ENCODE peak calls at places on chromosome 5, in nine cellular contexts. One of them, this sample, is unnamed.

GRCh38 chr5:151123897-151124751 is 33.5 kb downstream of the ANXA6 start:
- DNase-seq in left ventricle myocardium inferior: peak; percentile 58
- DNase-seq in H9: no peak
- DNase-seq in foreskin keratinocyte: no peak
- DNase-seq in type B pancreatic cell: no peak
- DNase-seq in cardiac fibroblast: peak; percentile 25
- DNase-seq in GM06990: peak; percentile 85
- DNase-seq in PC-9: peak; percentile 51
- DNase-seq in endothelial cell: no peak
- DNase-seq in this sample: peak; percentile 75

GRCh38 chr5:174920906-174921550 is 196.6 kb downstream of the MSX2 start:
- DNase-seq in type B pancreatic cell: no peak
- DNase-seq in PC-9: no peak
- DNase-seq in foreskin keratinocyte: no peak
- DNase-seq in left ventricle myocardium inferior: no peak
- DNase-seq in endothelial cell: peak; percentile 46
- DNase-seq in GM06990: no peak
- DNase-seq in H9: peak; percentile 80
- DNase-seq in cardiac fibroblast: peak; percentile 13
- DNase-seq in this sample: no peak

GRCh38 chr5:77180167-77181081 is 30.1 kb upstream of the PDE8B start:
- DNase-seq in H9: no peak
- DNase-seq in type B pancreatic cell: no peak
- DNase-seq in GM06990: no peak
- DNase-seq in PC-9: no peak
- DNase-seq in cardiac fibroblast: no peak
- DNase-seq in foreskin keratinocyte: no peak
- DNase-seq in endothelial cell: peak; percentile 35
- DNase-seq in left ventricle myocardium inferior: peak; percentile 17
- DNase-seq in this sample: no peak

GRCh38 chr5:138389332-138389731 is 36.8 kb downstream of the KDM3B start:
- DNase-seq in H9: no peak
- DNase-seq in left ventricle myocardium inferior: no peak
- DNase-seq in cardiac fibroblast: peak; percentile 12
- DNase-seq in GM06990: no peak
- DNase-seq in foreskin keratinocyte: no peak
- DNase-seq in endothelial cell: no peak
- DNase-seq in type B pancreatic cell: no peak
- DNase-seq in PC-9: no peak
- DNase-seq in this sample: no peak

GRCh38 chr5:153496835-153497234 is 6.4 kb downstream of the GRIA1 start:
- DNase-seq in GM06990: no peak
- DNase-seq in cardiac fibroblast: peak; percentile 67
- DNase-seq in H9: no peak
- DNase-seq in left ventricle myocardium inferior: no peak
- DNase-seq in PC-9: no peak
- DNase-seq in type B pancreatic cell: no peak
- DNase-seq in endothelial cell: peak; percentile 34
- DNase-seq in foreskin keratinocyte: peak; percentile 38
- DNase-seq in this sample: no peak

GRCh38 chr5:116573279-116573616 is 1.4 kb downstream of the SEMA6A start:
- DNase-seq in H9: no peak
- DNase-seq in left ventricle myocardium inferior: peak; percentile 22
- DNase-seq in GM06990: peak; percentile 29
- DNase-seq in cardiac fibroblast: peak; percentile 10
- DNase-seq in type B pancreatic cell: no peak
- DNase-seq in foreskin keratinocyte: peak; percentile 21
- DNase-seq in endothelial cell: no peak
- DNase-seq in PC-9: no peak
- DNase-seq in this sample: no peak

GRCh38 chr5:119913425-119913824 is 284.1 kb downstream of the FAM170A start:
- DNase-seq in foreskin keratinocyte: no peak
- DNase-seq in PC-9: no peak
- DNase-seq in left ventricle myocardium inferior: no peak
- DNase-seq in cardiac fibroblast: no peak
- DNase-seq in H9: no peak
- DNase-seq in type B pancreatic cell: no peak
- DNase-seq in endothelial cell: no peak
- DNase-seq in GM06990: no peak
- DNase-seq in this sample: no peak

GRCh38 chr5:121350493-121350892 is 501.2 kb upstream of the FTMT start:
- DNase-seq in cardiac fibroblast: no peak
- DNase-seq in endothelial cell: no peak
- DNase-seq in foreskin keratinocyte: peak; percentile 8
- DNase-seq in H9: no peak
- DNase-seq in left ventricle myocardium inferior: no peak
- DNase-seq in PC-9: peak; percentile 56
- DNase-seq in type B pancreatic cell: no peak
- DNase-seq in GM06990: no peak
- DNase-seq in this sample: no peak

GRCh38 chr5:123512631-123513461 is 869 bp downstream of the CSNK1G3 start:
- DNase-seq in GM06990: peak; percentile 45
- DNase-seq in H9: peak; percentile 32
- DNase-seq in left ventricle myocardium inferior: peak; percentile 31
- DNase-seq in type B pancreatic cell: peak; percentile 70
- DNase-seq in endothelial cell: peak; percentile 44
- DNase-seq in cardiac fibroblast: peak; percentile 44
- DNase-seq in PC-9: peak; percentile 38
- DNase-seq in foreskin keratinocyte: peak; percentile 42
- DNase-seq in this sample: peak; percentile 38

GRCh38 chr5:10702040-10702629 is 58.9 kb downstream of the DAP start:
- DNase-seq in GM06990: no peak
- DNase-seq in left ventricle myocardium inferior: no peak
- DNase-seq in type B pancreatic cell: no peak
- DNase-seq in cardiac fibroblast: peak; percentile 78
- DNase-seq in endothelial cell: no peak
- DNase-seq in foreskin keratinocyte: peak; percentile 82
- DNase-seq in H9: no peak
- DNase-seq in PC-9: peak; percentile 99
- DNase-seq in this sample: no peak

GRCh38 chr5:129460121-129460950 is at the start of gene ADAMTS19:
- DNase-seq in H9: peak; percentile 69
- DNase-seq in cardiac fibroblast: peak; percentile 59
- DNase-seq in PC-9: no peak
- DNase-seq in endothelial cell: peak; percentile 69
- DNase-seq in foreskin keratinocyte: peak; percentile 69
- DNase-seq in type B pancreatic cell: peak; percentile 73
- DNase-seq in left ventricle myocardium inferior: peak; percentile 18
- DNase-seq in GM06990: peak; percentile 26
- DNase-seq in this sample: no peak

GRCh38 chr5:16776611-16777251 is 159.4 kb downstream of the MYO10 start:
- DNase-seq in GM06990: no peak
- DNase-seq in type B pancreatic cell: no peak
- DNase-seq in cardiac fibroblast: peak; percentile 40
- DNase-seq in PC-9: no peak
- DNase-seq in H9: peak; percentile 69
- DNase-seq in foreskin keratinocyte: no peak
- DNase-seq in endothelial cell: peak; percentile 22
- DNase-seq in left ventricle myocardium inferior: no peak
- DNase-seq in this sample: no peak

GRCh38 chr5:115069087-115069968 is 100.4 kb downstream of the TRIM36 start:
- DNase-seq in endothelial cell: peak; percentile 54
- DNase-seq in GM06990: peak; percentile 13
- DNase-seq in H9: peak; percentile 64
- DNase-seq in left ventricle myocardium inferior: no peak
- DNase-seq in PC-9: no peak
- DNase-seq in type B pancreatic cell: no peak
- DNase-seq in foreskin keratinocyte: peak; percentile 51
- DNase-seq in cardiac fibroblast: peak; percentile 62
- DNase-seq in this sample: no peak

GRCh38 chr5:170144286-170145023 is 38.8 kb downstream of the FOXI1 start:
- DNase-seq in GM06990: no peak
- DNase-seq in left ventricle myocardium inferior: no peak
- DNase-seq in cardiac fibroblast: no peak
- DNase-seq in foreskin keratinocyte: no peak
- DNase-seq in H9: no peak
- DNase-seq in PC-9: no peak
- DNase-seq in type B pancreatic cell: peak; percentile 45
- DNase-seq in endothelial cell: no peak
- DNase-seq in this sample: no peak

GRCh38 chr5:180784497-180785097 is 18.0 kb downstream of the MGAT1 start:
- DNase-seq in endothelial cell: peak; percentile 68
- DNase-seq in GM06990: no peak
- DNase-seq in type B pancreatic cell: peak; percentile 72
- DNase-seq in H9: peak; percentile 80
- DNase-seq in PC-9: peak; percentile 43
- DNase-seq in foreskin keratinocyte: peak; percentile 68
- DNase-seq in cardiac fibroblast: peak; percentile 91
- DNase-seq in left ventricle myocardium inferior: peak; percentile 78
- DNase-seq in this sample: peak; percentile 75

GRCh38 chr5:174759091-174759490 is 34.7 kb downstream of the MSX2 start:
- DNase-seq in GM06990: no peak
- DNase-seq in PC-9: no peak
- DNase-seq in H9: no peak
- DNase-seq in cardiac fibroblast: no peak
- DNase-seq in foreskin keratinocyte: no peak
- DNase-seq in type B pancreatic cell: no peak
- DNase-seq in endothelial cell: no peak
- DNase-seq in left ventricle myocardium inferior: no peak
- DNase-seq in this sample: no peak

DNA sequence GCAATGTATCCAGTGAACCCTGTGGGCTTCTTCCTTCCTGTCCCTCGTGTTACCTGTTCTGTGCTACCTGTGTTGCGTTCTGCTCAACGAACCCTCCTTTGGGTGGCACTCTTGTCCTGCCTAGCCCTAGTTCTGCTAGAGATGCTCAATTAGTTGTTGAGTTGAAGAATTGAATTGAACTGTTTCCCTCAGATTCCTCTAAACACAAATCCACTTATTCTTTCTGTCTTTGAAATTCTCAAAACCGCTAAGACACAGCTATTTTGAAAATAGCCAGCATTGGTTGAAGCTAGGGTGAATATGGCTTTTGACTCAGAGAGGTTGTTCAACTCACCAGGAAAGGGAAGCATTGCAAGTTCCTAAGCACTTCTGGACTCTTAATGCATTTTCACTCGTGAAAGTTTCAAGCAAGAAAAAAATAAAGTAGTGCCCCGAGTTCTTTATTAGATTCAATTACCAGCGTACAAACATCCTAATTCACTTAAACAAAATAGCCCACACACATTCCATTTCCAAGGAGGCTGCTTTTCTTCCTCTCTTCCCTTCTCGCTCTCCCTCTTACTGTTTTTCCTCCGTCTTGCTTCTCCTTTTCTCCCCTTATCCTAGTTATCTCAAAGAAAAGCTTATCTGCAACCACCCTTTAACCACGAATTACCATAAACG is 648 bp upstream of the ITGA1 start:
- DNase-seq in type B pancreatic cell: no peak
- DNase-seq in endothelial cell: no peak
- DNase-seq in cardiac fibroblast: peak; percentile 43
- DNase-seq in foreskin keratinocyte: peak; percentile 70
- DNase-seq in H9: peak; percentile 50
- DNase-seq in GM06990: no peak
- DNase-seq in PC-9: no peak
- DNase-seq in left ventricle myocardium inferior: no peak
- DNase-seq in this sample: no peak
- TF ChIP-seq CTCF in type B pancreatic cell: no peak
- TF ChIP-seq CTCF in endothelial cell: no peak
- TF ChIP-seq CTCF in cardiac fibroblast: peak; percentile 28
- TF ChIP-seq CTCF in foreskin keratinocyte: peak; percentile 75
- TF ChIP-seq CTCF in H9: peak; percentile 51
- TF ChIP-seq CTCF in GM06990: peak; percentile 58
- TF ChIP-seq CTCF in PC-9: peak; percentile 55
- TF ChIP-seq CTCF in left ventricle myocardium inferior: peak; percentile 46
- TF ChIP-seq CTCF in this sample: no peak

DNA sequence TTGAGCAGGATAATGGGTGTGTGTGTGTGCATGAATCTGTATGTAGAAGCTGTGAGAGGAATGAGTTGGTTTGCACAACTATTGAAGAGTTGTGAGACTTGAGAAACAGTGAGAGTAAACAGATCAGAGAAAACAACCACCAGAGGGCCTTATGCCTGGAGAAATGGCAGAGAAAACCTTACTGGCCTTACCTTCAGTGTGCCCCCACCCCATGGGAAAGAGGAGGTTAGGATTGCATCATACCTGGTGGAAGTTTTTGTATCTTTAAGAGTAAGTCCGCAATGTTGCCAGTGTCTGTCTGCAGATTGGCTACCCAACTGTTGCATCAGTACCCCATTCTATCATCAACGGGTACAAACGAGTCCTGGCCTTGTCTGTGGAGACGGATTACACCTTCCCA is 1909.4 kb upstream of the WWC1 start:
- DNase-seq in cardiac fibroblast: no peak
- DNase-seq in type B pancreatic cell: no peak
- DNase-seq in foreskin keratinocyte: no peak
- DNase-seq in GM06990: no peak
- DNase-seq in endothelial cell: no peak
- DNase-seq in PC-9: no peak
- DNase-seq in H9: peak; percentile 75
- DNase-seq in left ventricle myocardium inferior: no peak
- DNase-seq in this sample: no peak
- TF ChIP-seq CTCF in cardiac fibroblast: no peak
- TF ChIP-seq CTCF in type B pancreatic cell: peak; percentile 24
- TF ChIP-seq CTCF in foreskin keratinocyte: no peak
- TF ChIP-seq CTCF in GM06990: no peak
- TF ChIP-seq CTCF in endothelial cell: no peak
- TF ChIP-seq CTCF in PC-9: no peak
- TF ChIP-seq CTCF in H9: peak; percentile 67
- TF ChIP-seq CTCF in left ventricle myocardium inferior: no peak
- TF ChIP-seq CTCF in this sample: no peak

GRCh38 chr5:94159144-94159543 is 417.7 kb upstream of the POU5F2 start:
- DNase-seq in type B pancreatic cell: no peak
- DNase-seq in foreskin keratinocyte: peak; percentile 5
- DNase-seq in endothelial cell: no peak
- DNase-seq in PC-9: no peak
- DNase-seq in GM06990: no peak
- DNase-seq in cardiac fibroblast: no peak
- DNase-seq in H9: no peak
- DNase-seq in left ventricle myocardium inferior: no peak
- DNase-seq in this sample: no peak
- TF ChIP-seq CTCF in type B pancreatic cell: no peak
- TF ChIP-seq CTCF in foreskin keratinocyte: peak; percentile 51
- TF ChIP-seq CTCF in endothelial cell: no peak
- TF ChIP-seq CTCF in PC-9: no peak
- TF ChIP-seq CTCF in GM06990: no peak
- TF ChIP-seq CTCF in cardiac fibroblast: peak; percentile 16
- TF ChIP-seq CTCF in H9: peak; percentile 40
- TF ChIP-seq CTCF in left ventricle myocardium inferior: no peak
- TF ChIP-seq CTCF in this sample: no peak

DNA sequence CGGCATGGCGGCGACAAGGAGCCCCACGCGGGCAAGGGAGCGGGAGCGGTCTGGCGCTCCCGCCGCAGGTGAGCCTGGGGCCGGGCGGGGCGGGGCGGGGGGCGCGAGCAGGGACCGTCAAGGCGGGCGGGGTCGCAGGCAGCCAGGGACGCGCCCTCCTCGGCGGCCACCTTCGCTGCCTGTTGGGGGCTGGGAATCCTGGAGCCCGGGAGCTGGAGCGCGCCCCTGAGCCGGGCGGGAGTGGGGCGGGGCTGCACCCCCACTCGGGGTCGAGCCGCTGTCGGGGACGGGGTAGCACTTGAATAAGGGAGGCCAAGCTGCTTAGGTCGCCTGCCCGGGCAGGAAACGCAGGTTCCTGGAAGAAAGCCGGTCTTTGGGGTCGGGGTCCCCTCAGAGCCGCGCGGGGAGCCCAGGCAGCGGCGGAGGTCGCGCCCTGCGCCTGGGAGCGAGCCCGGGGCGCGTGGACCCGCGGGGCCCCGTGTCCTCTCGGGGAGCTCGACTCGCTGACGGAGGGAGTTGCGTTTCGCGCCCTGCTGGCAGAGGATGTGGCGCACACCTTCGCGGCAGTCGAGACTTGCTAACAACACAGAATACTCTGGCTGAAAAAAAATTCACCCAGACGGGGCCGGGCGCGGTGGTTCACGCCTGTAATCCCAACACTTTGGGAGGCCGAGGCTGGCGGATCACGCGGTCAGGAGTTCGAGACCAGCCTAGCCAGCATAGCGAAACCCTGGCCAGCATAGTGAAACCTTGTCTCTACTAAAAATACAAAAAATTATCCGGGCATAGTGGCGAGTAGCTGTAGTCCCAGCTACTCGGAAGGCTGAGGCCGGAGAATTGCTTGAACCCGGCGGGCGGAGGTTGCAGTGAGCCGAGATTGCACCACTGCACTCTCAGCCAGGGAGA is 552 bp downstream of the OTULINL start:
- DNase-seq in PC-9: no peak
- DNase-seq in H9: peak; percentile 72
- DNase-seq in endothelial cell: peak; percentile 65
- DNase-seq in foreskin keratinocyte: peak; percentile 47
- DNase-seq in cardiac fibroblast: peak; percentile 22
- DNase-seq in left ventricle myocardium inferior: peak; percentile 48
- DNase-seq in type B pancreatic cell: peak; percentile 75
- DNase-seq in GM06990: peak; percentile 64
- DNase-seq in this sample: peak; percentile 72
- TF ChIP-seq CTCF in PC-9: peak; percentile 36
- TF ChIP-seq CTCF in H9: peak; percentile 44
- TF ChIP-seq CTCF in endothelial cell: no peak
- TF ChIP-seq CTCF in foreskin keratinocyte: peak; percentile 40
- TF ChIP-seq CTCF in cardiac fibroblast: no peak
- TF ChIP-seq CTCF in left ventricle myocardium inferior: peak; percentile 35
- TF ChIP-seq CTCF in type B pancreatic cell: peak; percentile 64
- TF ChIP-seq CTCF in GM06990: peak; percentile 30
- TF ChIP-seq CTCF in this sample: peak; percentile 43